ENCODE peak calls at places on chromosomes 5 and 9, in six cellular contexts. One of them, this sample, is unnamed. For H3K4me1, the result is how much of the 10 kb centered on the place peaks cover.

GRCh38 chr5:178832618-178833201 is 27.0 kb upstream of the ZNF354B start:
- DNase-seq in GM23248: no peak
- DNase-seq in hepatocyte: no peak
- DNase-seq in upper lobe of left lung: peak
- DNase-seq in fibroblast of lung: no peak
- DNase-seq in mesendoderm: no peak
- DNase-seq in this sample: no peak

GRCh38 chr5:142133382-142134206 is 25.0 kb downstream of the NDFIP1 start:
- DNase-seq in GM23248: no peak
- DNase-seq in hepatocyte: no peak
- DNase-seq in upper lobe of left lung: no peak
- DNase-seq in fibroblast of lung: no peak
- DNase-seq in mesendoderm: no peak
- DNase-seq in this sample: no peak

GRCh38 chr9:109467936-109468335 is 30.2 kb downstream of the PTPN3 start:
- DNase-seq in GM23248: no peak
- DNase-seq in hepatocyte: no peak
- DNase-seq in upper lobe of left lung: no peak
- DNase-seq in fibroblast of lung: no peak
- DNase-seq in mesendoderm: no peak
- DNase-seq in this sample: no peak

GRCh38 chr9:21696411-21696865 is 106.0 kb upstream of the MTAP start:
- DNase-seq in GM23248: peak
- DNase-seq in hepatocyte: no peak
- DNase-seq in upper lobe of left lung: peak
- DNase-seq in fibroblast of lung: no peak
- DNase-seq in mesendoderm: peak
- DNase-seq in this sample: no peak

GRCh38 chr9:106757539-106757938 is 105.4 kb upstream of the ZNF462 start:
- DNase-seq in GM23248: no peak
- DNase-seq in hepatocyte: no peak
- DNase-seq in upper lobe of left lung: no peak
- DNase-seq in fibroblast of lung: no peak
- DNase-seq in mesendoderm: peak
- DNase-seq in this sample: no peak

GRCh38 chr5:98935206-98935605 is 6.4 kb upstream of the CHD1 start:
- DNase-seq in GM23248: no peak
- DNase-seq in hepatocyte: no peak
- DNase-seq in upper lobe of left lung: no peak
- DNase-seq in fibroblast of lung: no peak
- DNase-seq in mesendoderm: no peak
- DNase-seq in this sample: no peak

GRCh38 chr9:73575071-73575470 is 423.4 kb downstream of the ANXA1 start:
- DNase-seq in GM23248: no peak
- DNase-seq in hepatocyte: no peak
- DNase-seq in upper lobe of left lung: no peak
- DNase-seq in fibroblast of lung: no peak
- DNase-seq in mesendoderm: no peak
- DNase-seq in this sample: no peak

GRCh38 chr9:93268551-93269314 is 84.8 kb downstream of the WNK2 start:
- DNase-seq in GM23248: no peak
- DNase-seq in hepatocyte: peak
- DNase-seq in upper lobe of left lung: no peak
- DNase-seq in fibroblast of lung: no peak
- DNase-seq in mesendoderm: no peak
- DNase-seq in this sample: peak

GRCh38 chr5:151213803-151214613 is 9.9 kb downstream of the CCDC69 start:
- DNase-seq in GM23248: peak
- DNase-seq in hepatocyte: peak
- DNase-seq in upper lobe of left lung: peak
- DNase-seq in fibroblast of lung: peak
- DNase-seq in mesendoderm: peak
- DNase-seq in this sample: no peak

GRCh38 chr5:9863486-9863885 is 233.3 kb upstream of the TAS2R1 start:
- DNase-seq in GM23248: no peak
- DNase-seq in hepatocyte: no peak
- DNase-seq in upper lobe of left lung: no peak
- DNase-seq in fibroblast of lung: no peak
- DNase-seq in mesendoderm: no peak
- DNase-seq in this sample: no peak

GRCh38 chr9:106956971-106957370 is 94.0 kb downstream of the ZNF462 start:
- DNase-seq in GM23248: peak
- DNase-seq in hepatocyte: no peak
- DNase-seq in upper lobe of left lung: no peak
- DNase-seq in fibroblast of lung: peak
- DNase-seq in mesendoderm: no peak
- DNase-seq in this sample: no peak

GRCh38 chr9:34392511-34392910 is 15.8 kb upstream of the MYORG start:
- DNase-seq in GM23248: no peak
- DNase-seq in hepatocyte: no peak
- DNase-seq in upper lobe of left lung: no peak
- DNase-seq in fibroblast of lung: no peak
- DNase-seq in mesendoderm: no peak
- DNase-seq in this sample: peak

GRCh38 chr9:34400275-34400674 is 23.6 kb upstream of the MYORG start:
- DNase-seq in GM23248: no peak
- DNase-seq in hepatocyte: no peak
- DNase-seq in upper lobe of left lung: peak
- DNase-seq in fibroblast of lung: no peak
- DNase-seq in mesendoderm: no peak
- DNase-seq in this sample: no peak

GRCh38 chr9:34398875-34399274 is 22.2 kb upstream of the MYORG start:
- DNase-seq in GM23248: no peak
- DNase-seq in hepatocyte: no peak
- DNase-seq in upper lobe of left lung: no peak
- DNase-seq in fibroblast of lung: no peak
- DNase-seq in mesendoderm: no peak
- DNase-seq in this sample: peak

GRCh38 chr9:34399729-34400128 is 23.0 kb upstream of the MYORG start:
- DNase-seq in GM23248: no peak
- DNase-seq in hepatocyte: no peak
- DNase-seq in upper lobe of left lung: no peak
- DNase-seq in fibroblast of lung: no peak
- DNase-seq in mesendoderm: no peak
- DNase-seq in this sample: no peak

DNA sequence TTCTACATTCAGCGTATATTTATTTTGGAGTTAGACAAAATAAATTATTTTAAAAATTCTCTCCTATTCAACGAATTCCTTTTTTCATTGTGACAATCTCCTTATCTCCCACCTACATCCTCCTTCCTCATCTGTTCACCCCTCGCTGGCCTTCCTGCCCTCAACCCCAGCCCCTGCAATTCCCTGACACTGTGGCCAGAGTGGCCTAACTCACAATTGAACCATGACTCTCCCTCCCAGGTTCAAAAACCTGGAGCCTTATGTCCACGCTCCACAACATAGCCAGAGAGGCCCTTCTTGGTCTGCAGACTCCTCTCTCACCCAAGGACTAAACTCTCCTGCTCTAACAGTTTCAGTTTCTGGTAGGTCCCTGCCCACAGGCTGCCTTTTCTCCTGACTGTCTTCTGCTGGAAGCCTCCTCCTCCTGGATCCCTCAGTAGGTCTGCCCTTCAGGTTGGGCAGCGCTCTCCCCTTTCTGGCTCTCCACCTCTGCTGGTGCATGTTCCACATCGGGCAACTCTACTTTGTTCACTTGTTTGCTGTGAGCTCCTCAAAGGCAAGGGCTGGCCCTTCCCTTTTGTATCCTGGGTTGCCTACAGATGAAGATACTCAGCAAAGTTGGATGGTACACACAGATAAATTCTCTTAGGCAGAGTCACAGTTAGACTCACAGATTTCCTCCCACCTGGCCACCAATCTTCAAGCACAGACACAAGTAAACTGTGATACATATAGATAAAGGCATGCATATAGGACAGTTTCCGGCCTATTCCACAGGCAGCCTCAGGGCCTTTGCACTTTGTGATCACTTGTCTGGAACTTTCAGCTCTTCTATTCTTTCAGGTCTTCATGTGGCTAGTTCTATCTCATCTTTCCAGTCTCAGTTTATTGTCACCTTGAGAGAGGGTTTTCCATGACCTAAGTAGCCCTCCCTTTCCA is 19.8 kb upstream of the MYORG start:
- DNase-seq in GM23248: no peak
- DNase-seq in hepatocyte: no peak
- DNase-seq in upper lobe of left lung: no peak
- DNase-seq in fibroblast of lung: no peak
- DNase-seq in mesendoderm: no peak
- DNase-seq in this sample: no peak
- H3K4me1 ChIP-seq in GM23248: under half
- H3K4me1 ChIP-seq in hepatocyte: under half
- H3K4me1 ChIP-seq in upper lobe of left lung: under half
- H3K4me1 ChIP-seq in fibroblast of lung: under half
- H3K4me1 ChIP-seq in mesendoderm: under half
- H3K4me1 ChIP-seq in this sample: under half

GRCh38 chr5:95655575-95655974 is 9.0 kb downstream of the RFESD start:
- DNase-seq in GM23248: no peak
- DNase-seq in hepatocyte: no peak
- DNase-seq in upper lobe of left lung: no peak
- DNase-seq in fibroblast of lung: no peak
- DNase-seq in mesendoderm: peak
- DNase-seq in this sample: no peak
- H3K4me1 ChIP-seq in GM23248: under half
- H3K4me1 ChIP-seq in hepatocyte: under half
- H3K4me1 ChIP-seq in upper lobe of left lung: under half
- H3K4me1 ChIP-seq in fibroblast of lung: under half
- H3K4me1 ChIP-seq in mesendoderm: under half
- H3K4me1 ChIP-seq in this sample: under half

GRCh38 chr5:14223372-14223771 is 80.2 kb downstream of the TRIO start:
- DNase-seq in GM23248: no peak
- DNase-seq in hepatocyte: no peak
- DNase-seq in upper lobe of left lung: no peak
- DNase-seq in fibroblast of lung: no peak
- DNase-seq in mesendoderm: no peak
- DNase-seq in this sample: no peak

GRCh38 chr5:14227501-14227900 is 84.4 kb downstream of the TRIO start:
- DNase-seq in GM23248: no peak
- DNase-seq in hepatocyte: no peak
- DNase-seq in upper lobe of left lung: no peak
- DNase-seq in fibroblast of lung: no peak
- DNase-seq in mesendoderm: no peak
- DNase-seq in this sample: no peak

GRCh38 chr5:14226992-14227391 is 83.8 kb downstream of the TRIO start:
- DNase-seq in GM23248: no peak
- DNase-seq in hepatocyte: no peak
- DNase-seq in upper lobe of left lung: no peak
- DNase-seq in fibroblast of lung: no peak
- DNase-seq in mesendoderm: peak
- DNase-seq in this sample: no peak

GRCh38 chr5:14226554-14226953 is 83.4 kb downstream of the TRIO start:
- DNase-seq in GM23248: no peak
- DNase-seq in hepatocyte: no peak
- DNase-seq in upper lobe of left lung: no peak
- DNase-seq in fibroblast of lung: no peak
- DNase-seq in mesendoderm: no peak
- DNase-seq in this sample: no peak

GRCh38 chr5:14225173-14225834 is 82.2 kb downstream of the TRIO start:
- DNase-seq in GM23248: no peak
- DNase-seq in hepatocyte: no peak
- DNase-seq in upper lobe of left lung: no peak
- DNase-seq in fibroblast of lung: no peak
- DNase-seq in mesendoderm: no peak
- DNase-seq in this sample: no peak
- H3K4me1 ChIP-seq in GM23248: under half
- H3K4me1 ChIP-seq in hepatocyte: under half
- H3K4me1 ChIP-seq in upper lobe of left lung: under half
- H3K4me1 ChIP-seq in fibroblast of lung: under half
- H3K4me1 ChIP-seq in mesendoderm: under half
- H3K4me1 ChIP-seq in this sample: under half

DNA sequence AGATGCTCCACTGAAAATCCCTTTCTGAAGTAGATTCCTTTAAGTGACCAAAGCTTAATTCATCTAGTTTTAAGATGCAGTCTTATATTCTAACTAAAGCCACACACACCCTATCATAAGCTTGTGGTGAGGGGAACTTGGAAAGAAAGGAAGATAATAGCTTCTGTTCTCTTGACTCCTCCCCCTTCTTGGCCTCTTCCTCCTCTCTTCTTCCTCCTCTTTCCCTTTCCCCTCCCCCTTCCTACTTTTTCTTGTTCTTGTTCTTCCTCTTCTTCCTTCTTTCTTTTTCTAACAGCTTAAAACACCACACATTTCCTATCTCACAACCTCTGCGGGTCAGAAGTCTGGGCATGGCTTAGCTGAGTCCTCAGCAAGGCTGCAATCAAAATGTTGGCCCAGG is 23.5 kb downstream of the IL7R start:
- DNase-seq in GM23248: no peak
- DNase-seq in hepatocyte: no peak
- DNase-seq in upper lobe of left lung: no peak
- DNase-seq in fibroblast of lung: no peak
- DNase-seq in mesendoderm: no peak
- DNase-seq in this sample: no peak
- H3K4me1 ChIP-seq in GM23248: under half
- H3K4me1 ChIP-seq in hepatocyte: under half
- H3K4me1 ChIP-seq in upper lobe of left lung: under half
- H3K4me1 ChIP-seq in fibroblast of lung: under half
- H3K4me1 ChIP-seq in mesendoderm: under half
- H3K4me1 ChIP-seq in this sample: under half

DNA sequence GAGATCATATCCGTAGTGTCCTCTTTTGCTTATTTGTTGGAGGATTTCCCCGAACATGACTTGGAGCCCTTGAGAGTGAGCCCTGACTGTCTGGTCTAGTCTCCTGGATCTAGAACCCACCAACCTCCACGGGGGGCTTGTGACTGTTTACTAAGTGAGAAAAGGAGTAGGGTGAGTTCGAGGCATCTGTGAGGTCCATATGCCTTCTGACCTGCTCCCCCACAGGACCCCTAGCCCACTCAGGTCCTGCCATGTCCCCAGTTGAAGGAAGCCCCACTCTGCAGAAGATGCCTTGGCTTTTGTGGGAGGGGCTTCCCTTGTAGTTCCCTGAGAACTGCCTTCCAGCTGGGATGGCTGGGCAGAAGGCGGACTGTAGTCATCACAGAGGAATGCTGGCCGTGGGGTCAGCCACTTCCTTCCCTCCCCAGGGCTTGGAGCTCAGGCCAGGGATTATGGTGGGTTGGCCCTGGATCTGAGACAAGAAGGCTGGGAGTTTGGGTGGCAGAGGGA is 7.0 kb upstream of the IRF1 start:
- DNase-seq in GM23248: peak
- DNase-seq in hepatocyte: peak
- DNase-seq in upper lobe of left lung: no peak
- DNase-seq in fibroblast of lung: peak
- DNase-seq in mesendoderm: peak
- DNase-seq in this sample: peak
- H3K4me1 ChIP-seq in GM23248: under half
- H3K4me1 ChIP-seq in hepatocyte: under half
- H3K4me1 ChIP-seq in upper lobe of left lung: half or more
- H3K4me1 ChIP-seq in fibroblast of lung: under half
- H3K4me1 ChIP-seq in mesendoderm: under half
- H3K4me1 ChIP-seq in this sample: under half

This sample was measured in vagina.